ENCODE peak calls at places on chromosomes 7 and 10, in eight cellular contexts. One of them, this sample, is unnamed.

GRCh38 chr7:44838751-44839150 is 9.1 kb downstream of the H2AZ2 start:
- DNase-seq in RKO: no peak
- DNase-seq in SK-MEL-5: no peak
- DNase-seq in pancreas: no peak
- DNase-seq in germinal center: no peak
- DNase-seq in activated CD4-positive, alpha-beta T cell treated with anti-CD3 and anti-CD28 coated beads, Interleukin-2, amount 50 U/mL, for 48 hours: no peak
- DNase-seq in CD8-positive, alpha-beta T cell: no peak
- DNase-seq in amygdala: no peak
- DNase-seq in this sample: no peak

GRCh38 chr10:32459072-32459703 is 13.2 kb downstream of the CCDC7 start:
- DNase-seq in RKO: no peak
- DNase-seq in SK-MEL-5: no peak
- DNase-seq in pancreas: no peak
- DNase-seq in germinal center: no peak
- DNase-seq in activated CD4-positive, alpha-beta T cell treated with anti-CD3 and anti-CD28 coated beads, Interleukin-2, amount 50 U/mL, for 48 hours: no peak
- DNase-seq in CD8-positive, alpha-beta T cell: peak; percentile 52
- DNase-seq in amygdala: no peak
- DNase-seq in this sample: no peak

GRCh38 chr7:64602518-64602917 is 39.6 kb upstream of the ZNF680 start:
- DNase-seq in RKO: peak; percentile 83
- DNase-seq in SK-MEL-5: no peak
- DNase-seq in pancreas: no peak
- DNase-seq in germinal center: no peak
- DNase-seq in activated CD4-positive, alpha-beta T cell treated with anti-CD3 and anti-CD28 coated beads, Interleukin-2, amount 50 U/mL, for 48 hours: no peak
- DNase-seq in CD8-positive, alpha-beta T cell: no peak
- DNase-seq in amygdala: no peak
- DNase-seq in this sample: no peak

GRCh38 chr7:158289231-158289630 is 298.4 kb downstream of the PTPRN2 start:
- DNase-seq in RKO: no peak
- DNase-seq in SK-MEL-5: no peak
- DNase-seq in pancreas: no peak
- DNase-seq in germinal center: no peak
- DNase-seq in activated CD4-positive, alpha-beta T cell treated with anti-CD3 and anti-CD28 coated beads, Interleukin-2, amount 50 U/mL, for 48 hours: no peak
- DNase-seq in CD8-positive, alpha-beta T cell: no peak
- DNase-seq in amygdala: no peak
- DNase-seq in this sample: no peak

GRCh38 chr7:120280743-120281142 is 7.8 kb downstream of the KCND2 start:
- DNase-seq in RKO: no peak
- DNase-seq in SK-MEL-5: no peak
- DNase-seq in pancreas: no peak
- DNase-seq in germinal center: no peak
- DNase-seq in activated CD4-positive, alpha-beta T cell treated with anti-CD3 and anti-CD28 coated beads, Interleukin-2, amount 50 U/mL, for 48 hours: no peak
- DNase-seq in CD8-positive, alpha-beta T cell: no peak
- DNase-seq in amygdala: no peak
- DNase-seq in this sample: no peak

GRCh38 chr7:33547880-33548279 is 357.5 kb upstream of the BMPER start:
- DNase-seq in RKO: no peak
- DNase-seq in SK-MEL-5: no peak
- DNase-seq in pancreas: no peak
- DNase-seq in germinal center: no peak
- DNase-seq in activated CD4-positive, alpha-beta T cell treated with anti-CD3 and anti-CD28 coated beads, Interleukin-2, amount 50 U/mL, for 48 hours: no peak
- DNase-seq in CD8-positive, alpha-beta T cell: no peak
- DNase-seq in amygdala: no peak
- DNase-seq in this sample: no peak

GRCh38 chr10:66931340-66931948 is 5.6 kb downstream of the LRRTM3 start:
- DNase-seq in RKO: peak; percentile 79
- DNase-seq in SK-MEL-5: peak; percentile 61
- DNase-seq in pancreas: no peak
- DNase-seq in germinal center: no peak
- DNase-seq in activated CD4-positive, alpha-beta T cell treated with anti-CD3 and anti-CD28 coated beads, Interleukin-2, amount 50 U/mL, for 48 hours: no peak
- DNase-seq in CD8-positive, alpha-beta T cell: no peak
- DNase-seq in amygdala: no peak
- DNase-seq in this sample: peak; percentile 68

GRCh38 chr7:486216-486743 is 33.4 kb downstream of the PDGFA start:
- DNase-seq in RKO: no peak
- DNase-seq in SK-MEL-5: no peak
- DNase-seq in pancreas: peak; percentile 30
- DNase-seq in germinal center: no peak
- DNase-seq in activated CD4-positive, alpha-beta T cell treated with anti-CD3 and anti-CD28 coated beads, Interleukin-2, amount 50 U/mL, for 48 hours: no peak
- DNase-seq in CD8-positive, alpha-beta T cell: no peak
- DNase-seq in amygdala: no peak
- DNase-seq in this sample: no peak

GRCh38 chr10:48444266-48444665 is 137.8 kb downstream of the MAPK8 start:
- DNase-seq in RKO: peak; percentile 77
- DNase-seq in SK-MEL-5: peak; percentile 21
- DNase-seq in pancreas: no peak
- DNase-seq in germinal center: no peak
- DNase-seq in activated CD4-positive, alpha-beta T cell treated with anti-CD3 and anti-CD28 coated beads, Interleukin-2, amount 50 U/mL, for 48 hours: no peak
- DNase-seq in CD8-positive, alpha-beta T cell: no peak
- DNase-seq in amygdala: no peak
- DNase-seq in this sample: peak; percentile 35

GRCh38 chr7:65265959-65266519 is 107.6 kb upstream of the ZNF92 start:
- DNase-seq in RKO: no peak
- DNase-seq in SK-MEL-5: no peak
- DNase-seq in pancreas: no peak
- DNase-seq in germinal center: no peak
- DNase-seq in activated CD4-positive, alpha-beta T cell treated with anti-CD3 and anti-CD28 coated beads, Interleukin-2, amount 50 U/mL, for 48 hours: no peak
- DNase-seq in CD8-positive, alpha-beta T cell: no peak
- DNase-seq in amygdala: no peak
- DNase-seq in this sample: no peak

GRCh38 chr10:22612316-22612715 is 102.1 kb downstream of the PIP4K2A start:
- DNase-seq in RKO: no peak
- DNase-seq in SK-MEL-5: no peak
- DNase-seq in pancreas: no peak
- DNase-seq in germinal center: no peak
- DNase-seq in activated CD4-positive, alpha-beta T cell treated with anti-CD3 and anti-CD28 coated beads, Interleukin-2, amount 50 U/mL, for 48 hours: no peak
- DNase-seq in CD8-positive, alpha-beta T cell: peak; percentile 35
- DNase-seq in amygdala: no peak
- DNase-seq in this sample: no peak

GRCh38 chr10:42961156-42961589 is 115.7 kb upstream of the RET start:
- DNase-seq in RKO: no peak
- DNase-seq in SK-MEL-5: no peak
- DNase-seq in pancreas: peak; percentile 22
- DNase-seq in germinal center: no peak
- DNase-seq in activated CD4-positive, alpha-beta T cell treated with anti-CD3 and anti-CD28 coated beads, Interleukin-2, amount 50 U/mL, for 48 hours: no peak
- DNase-seq in CD8-positive, alpha-beta T cell: no peak
- DNase-seq in amygdala: no peak
- DNase-seq in this sample: no peak

GRCh38 chr7:7329321-7329720 is 147.0 kb downstream of the C1GALT1 start:
- DNase-seq in RKO: no peak
- DNase-seq in SK-MEL-5: no peak
- DNase-seq in pancreas: no peak
- DNase-seq in germinal center: no peak
- DNase-seq in activated CD4-positive, alpha-beta T cell treated with anti-CD3 and anti-CD28 coated beads, Interleukin-2, amount 50 U/mL, for 48 hours: no peak
- DNase-seq in CD8-positive, alpha-beta T cell: no peak
- DNase-seq in amygdala: no peak
- DNase-seq in this sample: no peak

GRCh38 chr7:131103997-131104396 is 223.7 kb upstream of the MKLN1 start:
- DNase-seq in RKO: no peak
- DNase-seq in SK-MEL-5: peak; percentile 26
- DNase-seq in pancreas: no peak
- DNase-seq in germinal center: no peak
- DNase-seq in activated CD4-positive, alpha-beta T cell treated with anti-CD3 and anti-CD28 coated beads, Interleukin-2, amount 50 U/mL, for 48 hours: no peak
- DNase-seq in CD8-positive, alpha-beta T cell: no peak
- DNase-seq in amygdala: no peak
- DNase-seq in this sample: peak; percentile 68

GRCh38 chr10:11345224-11346054 is 266.0 kb downstream of the USP6NL start:
- DNase-seq in RKO: peak; percentile 40
- DNase-seq in SK-MEL-5: peak; percentile 57
- DNase-seq in pancreas: no peak
- DNase-seq in germinal center: no peak
- DNase-seq in activated CD4-positive, alpha-beta T cell treated with anti-CD3 and anti-CD28 coated beads, Interleukin-2, amount 50 U/mL, for 48 hours: no peak
- DNase-seq in CD8-positive, alpha-beta T cell: no peak
- DNase-seq in amygdala: no peak
- DNase-seq in this sample: peak; percentile 4

GRCh38 chr7:108083980-108084379 is 46.2 kb downstream of the LAMB4 start:
- DNase-seq in RKO: no peak
- DNase-seq in SK-MEL-5: no peak
- DNase-seq in pancreas: no peak
- DNase-seq in germinal center: no peak
- DNase-seq in activated CD4-positive, alpha-beta T cell treated with anti-CD3 and anti-CD28 coated beads, Interleukin-2, amount 50 U/mL, for 48 hours: no peak
- DNase-seq in CD8-positive, alpha-beta T cell: no peak
- DNase-seq in amygdala: no peak
- DNase-seq in this sample: no peak

GRCh38 chr10:71635251-71635866 is 84.2 kb downstream of the C10orf105 start:
- DNase-seq in RKO: no peak
- DNase-seq in SK-MEL-5: no peak
- DNase-seq in pancreas: no peak
- DNase-seq in germinal center: no peak
- DNase-seq in activated CD4-positive, alpha-beta T cell treated with anti-CD3 and anti-CD28 coated beads, Interleukin-2, amount 50 U/mL, for 48 hours: no peak
- DNase-seq in CD8-positive, alpha-beta T cell: no peak
- DNase-seq in amygdala: no peak
- DNase-seq in this sample: no peak

GRCh38 chr10:114876602-114877300 is 55.2 kb downstream of the FHIP2A start:
- DNase-seq in RKO: peak; percentile 69
- DNase-seq in SK-MEL-5: peak; percentile 79
- DNase-seq in pancreas: peak; percentile 82
- DNase-seq in germinal center: peak; percentile 59
- DNase-seq in activated CD4-positive, alpha-beta T cell treated with anti-CD3 and anti-CD28 coated beads, Interleukin-2, amount 50 U/mL, for 48 hours: peak; percentile 57
- DNase-seq in CD8-positive, alpha-beta T cell: peak; percentile 9
- DNase-seq in amygdala: peak; percentile 44
- DNase-seq in this sample: peak; percentile 85

GRCh38 chr10:49367600-49367999 is 28.3 kb downstream of the DRGX start:
- DNase-seq in RKO: peak; percentile 15
- DNase-seq in SK-MEL-5: no peak
- DNase-seq in pancreas: no peak
- DNase-seq in germinal center: no peak
- DNase-seq in activated CD4-positive, alpha-beta T cell treated with anti-CD3 and anti-CD28 coated beads, Interleukin-2, amount 50 U/mL, for 48 hours: no peak
- DNase-seq in CD8-positive, alpha-beta T cell: no peak
- DNase-seq in amygdala: no peak
- DNase-seq in this sample: no peak

GRCh38 chr7:143480501-143480900 is 2.8 kb downstream of the TAS2R41 start:
- DNase-seq in RKO: no peak
- DNase-seq in SK-MEL-5: no peak
- DNase-seq in pancreas: no peak
- DNase-seq in germinal center: no peak
- DNase-seq in activated CD4-positive, alpha-beta T cell treated with anti-CD3 and anti-CD28 coated beads, Interleukin-2, amount 50 U/mL, for 48 hours: no peak
- DNase-seq in CD8-positive, alpha-beta T cell: no peak
- DNase-seq in amygdala: no peak
- DNase-seq in this sample: no peak

GRCh38 chr10:91813251-91813650 is 15.0 kb downstream of the TNKS2 start:
- DNase-seq in RKO: no peak
- DNase-seq in SK-MEL-5: peak; percentile 62
- DNase-seq in pancreas: no peak
- DNase-seq in germinal center: no peak
- DNase-seq in activated CD4-positive, alpha-beta T cell treated with anti-CD3 and anti-CD28 coated beads, Interleukin-2, amount 50 U/mL, for 48 hours: no peak
- DNase-seq in CD8-positive, alpha-beta T cell: no peak
- DNase-seq in amygdala: no peak
- DNase-seq in this sample: no peak

GRCh38 chr10:1737222-1738061 is at the start of gene ADARB2:
- DNase-seq in RKO: no peak
- DNase-seq in SK-MEL-5: peak; percentile 32
- DNase-seq in pancreas: peak; percentile 67
- DNase-seq in germinal center: no peak
- DNase-seq in activated CD4-positive, alpha-beta T cell treated with anti-CD3 and anti-CD28 coated beads, Interleukin-2, amount 50 U/mL, for 48 hours: peak; percentile 36
- DNase-seq in CD8-positive, alpha-beta T cell: no peak
- DNase-seq in amygdala: peak; percentile 78
- DNase-seq in this sample: peak; percentile 45

GRCh38 chr7:30510124-30511074 is 5.8 kb upstream of the GGCT start:
- DNase-seq in RKO: peak; percentile 53
- DNase-seq in SK-MEL-5: peak; percentile 77
- DNase-seq in pancreas: no peak
- DNase-seq in germinal center: peak; percentile 11
- DNase-seq in activated CD4-positive, alpha-beta T cell treated with anti-CD3 and anti-CD28 coated beads, Interleukin-2, amount 50 U/mL, for 48 hours: peak; percentile 21
- DNase-seq in CD8-positive, alpha-beta T cell: peak; percentile 20
- DNase-seq in amygdala: no peak
- DNase-seq in this sample: peak; percentile 69

GRCh38 chr10:48634198-48634983 is 29.5 kb upstream of the ARHGAP22 start:
- DNase-seq in RKO: no peak
- DNase-seq in SK-MEL-5: no peak
- DNase-seq in pancreas: no peak
- DNase-seq in germinal center: peak; percentile 81
- DNase-seq in activated CD4-positive, alpha-beta T cell treated with anti-CD3 and anti-CD28 coated beads, Interleukin-2, amount 50 U/mL, for 48 hours: peak; percentile 28
- DNase-seq in CD8-positive, alpha-beta T cell: no peak
- DNase-seq in amygdala: peak; percentile 41
- DNase-seq in this sample: no peak

GRCh38 chr7:8418627-8419245 is 14.7 kb upstream of the NXPH1 start:
- DNase-seq in RKO: peak; percentile 72
- DNase-seq in SK-MEL-5: peak; percentile 84
- DNase-seq in pancreas: no peak
- DNase-seq in germinal center: peak; percentile 16
- DNase-seq in activated CD4-positive, alpha-beta T cell treated with anti-CD3 and anti-CD28 coated beads, Interleukin-2, amount 50 U/mL, for 48 hours: peak; percentile 19
- DNase-seq in CD8-positive, alpha-beta T cell: peak; percentile 53
- DNase-seq in amygdala: no peak
- DNase-seq in this sample: peak; percentile 69

GRCh38 chr10:63573068-63573697 is 52.0 kb downstream of the REEP3 start:
- DNase-seq in RKO: no peak
- DNase-seq in SK-MEL-5: no peak
- DNase-seq in pancreas: no peak
- DNase-seq in germinal center: no peak
- DNase-seq in activated CD4-positive, alpha-beta T cell treated with anti-CD3 and anti-CD28 coated beads, Interleukin-2, amount 50 U/mL, for 48 hours: no peak
- DNase-seq in CD8-positive, alpha-beta T cell: no peak
- DNase-seq in amygdala: no peak
- DNase-seq in this sample: no peak

GRCh38 chr10:121741246-121741645 is 143.0 kb upstream of the FGFR2 start:
- DNase-seq in RKO: no peak
- DNase-seq in SK-MEL-5: no peak
- DNase-seq in pancreas: no peak
- DNase-seq in germinal center: no peak
- DNase-seq in activated CD4-positive, alpha-beta T cell treated with anti-CD3 and anti-CD28 coated beads, Interleukin-2, amount 50 U/mL, for 48 hours: no peak
- DNase-seq in CD8-positive, alpha-beta T cell: no peak
- DNase-seq in amygdala: no peak
- DNase-seq in this sample: no peak

GRCh38 chr10:49645417-49646255 is 31.8 kb downstream of the CHAT start:
- DNase-seq in RKO: no peak
- DNase-seq in SK-MEL-5: peak; percentile 14
- DNase-seq in pancreas: no peak
- DNase-seq in germinal center: no peak
- DNase-seq in activated CD4-positive, alpha-beta T cell treated with anti-CD3 and anti-CD28 coated beads, Interleukin-2, amount 50 U/mL, for 48 hours: no peak
- DNase-seq in CD8-positive, alpha-beta T cell: no peak
- DNase-seq in amygdala: no peak
- DNase-seq in this sample: no peak

GRCh38 chr10:30974355-30974754 is 57.3 kb downstream of the ZNF438 start:
- DNase-seq in RKO: peak; percentile 63
- DNase-seq in SK-MEL-5: no peak
- DNase-seq in pancreas: no peak
- DNase-seq in germinal center: no peak
- DNase-seq in activated CD4-positive, alpha-beta T cell treated with anti-CD3 and anti-CD28 coated beads, Interleukin-2, amount 50 U/mL, for 48 hours: no peak
- DNase-seq in CD8-positive, alpha-beta T cell: no peak
- DNase-seq in amygdala: no peak
- DNase-seq in this sample: no peak

GRCh38 chr7:107446988-107447387 is 22.9 kb upstream of the GPR22 start:
- DNase-seq in RKO: peak; percentile 45
- DNase-seq in SK-MEL-5: no peak
- DNase-seq in pancreas: no peak
- DNase-seq in germinal center: no peak
- DNase-seq in activated CD4-positive, alpha-beta T cell treated with anti-CD3 and anti-CD28 coated beads, Interleukin-2, amount 50 U/mL, for 48 hours: no peak
- DNase-seq in CD8-positive, alpha-beta T cell: no peak
- DNase-seq in amygdala: no peak
- DNase-seq in this sample: no peak

GRCh38 chr7:106205621-106206222 is 79.1 kb downstream of the NAMPT start:
- DNase-seq in RKO: no peak
- DNase-seq in SK-MEL-5: no peak
- DNase-seq in pancreas: no peak
- DNase-seq in germinal center: no peak
- DNase-seq in activated CD4-positive, alpha-beta T cell treated with anti-CD3 and anti-CD28 coated beads, Interleukin-2, amount 50 U/mL, for 48 hours: no peak
- DNase-seq in CD8-positive, alpha-beta T cell: no peak
- DNase-seq in amygdala: no peak
- DNase-seq in this sample: peak; percentile 75

GRCh38 chr7:156650042-156650441 is 9.5 kb downstream of the RNF32 start:
- DNase-seq in RKO: peak; percentile 44
- DNase-seq in SK-MEL-5: peak; percentile 16
- DNase-seq in pancreas: no peak
- DNase-seq in germinal center: no peak
- DNase-seq in activated CD4-positive, alpha-beta T cell treated with anti-CD3 and anti-CD28 coated beads, Interleukin-2, amount 50 U/mL, for 48 hours: no peak
- DNase-seq in CD8-positive, alpha-beta T cell: no peak
- DNase-seq in amygdala: no peak
- DNase-seq in this sample: peak; percentile 74

GRCh38 chr7:55641273-55641691 is 69.0 kb upstream of the VOPP1 start:
- DNase-seq in RKO: peak; percentile 87
- DNase-seq in SK-MEL-5: peak; percentile 91
- DNase-seq in pancreas: no peak
- DNase-seq in germinal center: peak; percentile 42
- DNase-seq in activated CD4-positive, alpha-beta T cell treated with anti-CD3 and anti-CD28 coated beads, Interleukin-2, amount 50 U/mL, for 48 hours: peak; percentile 12
- DNase-seq in CD8-positive, alpha-beta T cell: peak; percentile 33
- DNase-seq in amygdala: no peak
- DNase-seq in this sample: peak; percentile 81

GRCh38 chr7:120170849-120171248 is 102.1 kb upstream of the KCND2 start:
- DNase-seq in RKO: peak; percentile 15
- DNase-seq in SK-MEL-5: no peak
- DNase-seq in pancreas: no peak
- DNase-seq in germinal center: no peak
- DNase-seq in activated CD4-positive, alpha-beta T cell treated with anti-CD3 and anti-CD28 coated beads, Interleukin-2, amount 50 U/mL, for 48 hours: no peak
- DNase-seq in CD8-positive, alpha-beta T cell: no peak
- DNase-seq in amygdala: no peak
- DNase-seq in this sample: no peak